ENCODE peak calls at places on chromosomes 6 and 20, in eight cellular contexts. I is heart right ventricle; A is CD8-positive, alpha-beta T cell; S is colonic mucosa; O is neural progenitor cell; P is lower leg skin; M is AG10803; U is GM06990. D is an unnamed sample.

GRCh38 chr6:22133352-22133751 is 163.5 kb downstream of the PRL start:
- DNase-seq in I (no peak), A (no peak), S (no peak), O (no peak), P (no peak), M (no peak), U (no peak), D (peak)

GRCh38 chr6:22295145-22295544 is 1.7 kb downstream of the PRL start:
- DNase-seq in I (no peak), A (no peak), S (no peak), O (no peak), P (no peak), M (no peak), U (no peak), D (no peak)

GRCh38 chr6:56730663-56731529 is 88.2 kb upstream of the DST start:
- DNase-seq in I (no peak), A (no peak), S (no peak), O (no peak), P (no peak), M (peak), U (no peak), D (peak)

GRCh38 chr20:39069976-39070375 is 107.8 kb downstream of the DHX35 start:
- DNase-seq in I (no peak), A (no peak), S (no peak), O (no peak), P (no peak), M (peak), U (no peak), D (no peak)

GRCh38 chr6:112044856-112045255 is 9.0 kb upstream of the CCN6 start:
- DNase-seq in I (no peak), A (no peak), S (no peak), O (no peak), P (no peak), M (peak), U (no peak), D (peak)

GRCh38 chr20:11274137-11274536 is 600.3 kb upstream of the JAG1 start:
- DNase-seq in I (peak), A (no peak), S (peak), O (peak), P (no peak), M (peak), U (no peak), D (peak)

GRCh38 chr6:168035098-168035660 is 37.7 kb downstream of the KIF25 start:
- DNase-seq in I (peak), A (no peak), S (peak), O (peak), P (peak), M (peak), U (no peak), D (peak)

GRCh38 chr6:140541288-140541687 is 1166.8 kb upstream of the CITED2 start:
- DNase-seq in I (no peak), A (no peak), S (no peak), O (no peak), P (no peak), M (peak), U (no peak), D (peak)

GRCh38 chr20:22511943-22512910 is 72.1 kb downstream of the FOXA2 start:
- DNase-seq in I (no peak), A (no peak), S (peak), O (peak), P (no peak), M (no peak), U (no peak), D (no peak)

GRCh38 chr20:19943021-19943659 is 74.0 kb upstream of the NAA20 start:
- DNase-seq in I (no peak), A (no peak), S (no peak), O (no peak), P (no peak), M (no peak), U (no peak), D (no peak)

GRCh38 chr6:110039996-110040383 is 61.9 kb downstream of the GPR6 start:
- DNase-seq in I (no peak), A (peak), S (peak), O (peak), P (peak), M (no peak), U (peak), D (peak)

GRCh38 chr6:121884056-121884455 is 448.6 kb downstream of the GJA1 start:
- DNase-seq in I (no peak), A (no peak), S (no peak), O (no peak), P (no peak), M (peak), U (no peak), D (peak)

GRCh38 chr6:112839525-112839961 is 492.4 kb downstream of the RFPL4B start:
- DNase-seq in I (peak), A (no peak), S (no peak), O (peak), P (no peak), M (peak), U (no peak), D (peak)

GRCh38 chr6:21245488-21245887 is 348.1 kb upstream of the SOX4 start:
- DNase-seq in I (no peak), A (no peak), S (no peak), O (no peak), P (no peak), M (no peak), U (no peak), D (no peak)

GRCh38 chr20:32685541-32686529 is 12.1 kb upstream of the C20orf203 start:
- DNase-seq in I (peak), A (no peak), S (no peak), O (peak), P (no peak), M (peak), U (no peak), D (peak)

GRCh38 chr6:159831373-159831679 is 31.2 kb downstream of the PNLDC1 start:
- DNase-seq in I (no peak), A (no peak), S (no peak), O (no peak), P (no peak), M (no peak), U (no peak), D (no peak)

GRCh38 chr6:124795879-124796838 is 166.1 kb upstream of the RNF217 start:
- DNase-seq in I (peak), A (no peak), S (no peak), O (peak), P (no peak), M (no peak), U (no peak), D (no peak)
- TF ChIP-seq CTCF in I (no peak), A (no peak), S (no peak), O (peak), P (no peak), M (peak), U (peak), D (peak)

GRCh38 chr6:4849214-4849613 is 73.0 kb downstream of the CDYL start:
- DNase-seq in I (no peak), A (no peak), S (no peak), O (no peak), P (no peak), M (no peak), U (no peak), D (peak)

GRCh38 chr6:4848382-4849068 is 72.3 kb downstream of the CDYL start:
- DNase-seq in I (peak), A (no peak), S (no peak), O (peak), P (no peak), M (no peak), U (no peak), D (no peak)

GRCh38 chr6:4846387-4846786 is 70.2 kb downstream of the CDYL start:
- DNase-seq in I (no peak), A (no peak), S (no peak), O (no peak), P (no peak), M (no peak), U (no peak), D (no peak)

GRCh38 chr6:4840169-4840568 is 64.0 kb downstream of the CDYL start:
- DNase-seq in I (no peak), A (no peak), S (no peak), O (no peak), P (no peak), M (no peak), U (no peak), D (no peak)

DNA sequence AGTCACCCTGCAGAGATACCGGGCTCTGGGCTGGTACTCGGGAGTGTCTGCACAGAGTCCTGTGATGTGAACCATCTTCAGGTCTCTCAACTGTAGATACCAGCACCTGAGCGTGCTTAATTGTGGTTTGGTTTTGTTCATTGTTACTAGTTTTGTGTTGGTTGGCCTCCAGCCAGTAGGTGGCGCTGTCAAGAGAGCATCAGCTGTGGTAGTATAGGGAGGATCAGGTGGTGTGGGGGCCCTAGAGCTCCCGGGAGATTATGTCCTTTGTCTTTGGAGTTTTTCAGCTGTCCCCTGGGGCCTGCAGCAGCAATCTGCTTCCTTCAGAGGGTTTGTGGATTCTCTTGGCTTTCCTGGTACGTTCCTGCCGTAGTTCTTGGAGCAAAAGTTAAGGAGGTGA is 67.9 kb downstream of the CDYL start:
- DNase-seq in I (no peak), A (no peak), S (no peak), O (no peak), P (no peak), M (no peak), U (no peak), D (no peak)
- H3K4me3 ChIP-seq in I (no peak), A (no peak), S (no peak), O (no peak), P (no peak), M (no peak), U (no peak), D (no peak)

DNA sequence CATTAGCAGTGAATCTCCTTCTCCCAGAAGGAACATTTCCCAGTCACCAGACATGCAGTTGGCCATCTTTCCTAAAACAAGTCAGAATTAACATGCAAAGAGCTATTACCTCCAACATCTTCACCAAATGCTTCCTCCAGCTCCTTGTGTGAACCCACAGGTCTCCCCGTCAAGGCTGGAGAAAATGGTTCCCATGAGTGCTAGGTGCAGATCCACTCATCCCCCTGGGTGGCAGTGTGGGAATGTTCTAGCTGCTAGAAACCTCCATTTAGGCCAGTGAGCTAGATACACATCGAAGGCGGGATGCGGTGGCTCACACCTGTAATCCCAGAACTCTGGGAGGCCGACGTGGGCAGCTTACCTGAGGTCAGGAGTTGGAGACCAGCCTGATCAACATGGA is 603.9 kb upstream of the SLC35B3 start:
- DNase-seq in I (no peak), A (no peak), S (no peak), O (no peak), P (no peak), M (no peak), U (no peak), D (no peak)
- TF ChIP-seq CTCF in I (no peak), A (no peak), S (no peak), O (no peak), P (no peak), M (peak), U (no peak), D (no peak)

GRCh38 chr6:36886948-36887347 is 1.2 kb downstream of the C6orf89 start:
- DNase-seq in I (no peak), A (no peak), S (no peak), O (no peak), P (no peak), M (no peak), U (no peak), D (no peak)
- H3K4me3 ChIP-seq in I (peak), A (no peak), S (no peak), O (peak), P (no peak), M (peak), U (peak), D (peak)

GRCh38 chr6:65771946-65772345 is 64.9 kb upstream of the EYS start:
- DNase-seq in I (no peak), A (no peak), S (no peak), O (no peak), P (no peak), M (no peak), U (no peak), D (no peak)

GRCh38 chr6:65780691-65781090 is 73.7 kb upstream of the EYS start:
- DNase-seq in I (no peak), A (no peak), S (no peak), O (no peak), P (no peak), M (no peak), U (no peak), D (no peak)

GRCh38 chr6:65776332-65776731 is 69.3 kb upstream of the EYS start:
- DNase-seq in I (no peak), A (no peak), S (no peak), O (peak), P (no peak), M (no peak), U (no peak), D (no peak)
- TF ChIP-seq CTCF in I (no peak), A (no peak), S (no peak), O (peak), P (no peak), M (no peak), U (no peak), D (no peak)

GRCh38 chr20:50911030-50911429 is 20.2 kb downstream of the ADNP start:
- DNase-seq in I (no peak), A (no peak), S (no peak), O (no peak), P (no peak), M (peak), U (no peak), D (peak)
- H3K4me3 ChIP-seq in I (no peak), A (no peak), S (no peak), O (no peak), P (no peak), M (no peak), U (peak), D (no peak)

DNA sequence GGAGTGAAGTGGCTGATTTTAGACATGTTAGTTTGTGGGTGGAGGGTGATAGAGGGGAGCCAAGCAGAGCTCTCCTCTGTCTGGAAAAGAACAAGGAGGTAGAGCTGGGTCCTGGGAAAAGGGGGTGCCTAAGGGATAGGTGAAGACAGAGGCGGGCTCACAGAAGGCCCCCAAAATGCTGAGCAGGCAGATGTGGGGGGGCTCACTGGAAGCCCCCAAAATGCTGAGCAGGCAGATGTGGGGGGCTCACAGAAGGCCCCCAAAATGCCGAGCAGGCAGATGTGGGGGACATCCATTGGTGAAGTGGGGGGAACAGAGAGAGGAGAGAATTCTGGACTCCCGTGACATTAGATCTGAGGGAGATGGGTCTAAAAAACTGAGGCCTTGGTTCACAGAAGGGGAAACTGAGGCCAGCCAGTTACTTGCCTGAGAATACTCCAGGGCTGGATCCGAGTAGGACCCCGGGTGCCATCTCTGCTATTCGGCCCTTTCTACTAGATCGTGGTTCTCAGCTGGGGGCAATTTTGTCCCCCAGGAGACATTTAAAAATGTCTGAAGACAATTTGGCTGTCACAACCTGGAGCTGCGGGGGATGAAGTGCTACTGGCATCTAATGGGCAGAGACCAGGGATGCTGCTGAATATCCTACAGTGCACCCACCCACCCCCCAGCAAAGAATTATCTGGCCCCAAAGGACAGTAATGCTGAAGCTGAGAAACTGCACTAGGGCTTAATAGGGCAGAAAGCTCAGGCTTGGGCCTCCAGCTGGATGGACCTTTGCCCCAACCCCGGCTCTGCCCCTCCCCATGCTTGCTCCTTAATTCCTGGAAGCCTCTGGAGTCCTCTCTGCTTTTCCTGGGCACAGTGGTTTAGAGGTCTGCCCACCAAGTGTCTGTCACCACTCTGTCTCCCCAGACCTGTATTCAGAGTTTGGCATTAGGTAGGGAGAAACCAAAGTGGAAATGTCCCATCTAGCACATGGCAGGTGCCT is 2.1 kb downstream of the LPIN3 start:
- DNase-seq in I (no peak), A (no peak), S (no peak), O (no peak), P (no peak), M (no peak), U (no peak), D (no peak)
- TF ChIP-seq CTCF in I (no peak), A (no peak), S (no peak), O (no peak), P (no peak), M (no peak), U (no peak), D (no peak)

GRCh38 chr20:24842591-24843442 is 106.3 kb upstream of the CST7 start:
- DNase-seq in I (no peak), A (no peak), S (no peak), O (no peak), P (peak), M (peak), U (peak), D (no peak)

GRCh38 chr20:24843443-24843715 is 105.7 kb upstream of the CST7 start:
- DNase-seq in I (no peak), A (no peak), S (no peak), O (no peak), P (no peak), M (no peak), U (no peak), D (no peak)

GRCh38 chr20:24837721-24838456 is 111.2 kb upstream of the CST7 start:
- DNase-seq in I (no peak), A (no peak), S (no peak), O (no peak), P (no peak), M (peak), U (no peak), D (peak)

GRCh38 chr20:24838551-24839530 is 110.2 kb upstream of the CST7 start:
- DNase-seq in I (no peak), A (no peak), S (no peak), O (no peak), P (no peak), M (peak), U (peak), D (peak)

GRCh38 chr20:24840121-24840713 is 108.9 kb upstream of the CST7 start:
- DNase-seq in I (no peak), A (no peak), S (no peak), O (no peak), P (no peak), M (peak), U (peak), D (no peak)
- H3K4me3 ChIP-seq in I (no peak), A (no peak), S (no peak), O (no peak), P (no peak), M (no peak), U (no peak), D (no peak)

GRCh38 chr6:169903122-169903521 is 151.7 kb downstream of the ERMARD start:
- DNase-seq in I (no peak), A (no peak), S (no peak), O (no peak), P (no peak), M (no peak), U (no peak), D (no peak)
- TF ChIP-seq CTCF in I (no peak), A (no peak), S (no peak), O (no peak), P (no peak), M (no peak), U (no peak), D (no peak)

GRCh38 chr6:42038163-42038562 is 12.2 kb upstream of the TAF8 start:
- DNase-seq in I (no peak), A (no peak), S (no peak), O (no peak), P (no peak), M (no peak), U (no peak), D (no peak)
- H3K4me3 ChIP-seq in I (no peak), A (no peak), S (no peak), O (no peak), P (no peak), M (no peak), U (no peak), D (no peak)

D was measured in astrocyte.